ENCODE peak calls at places on chromosomes 2 and 18, in ten cellular contexts. N is right lobe of liver; T is foreskin melanocyte; Z is stimulated activated CD8-positive, alpha-beta memory T cell treated with anti-CD3 and anti-CD28 coated beads, Interleukin-15, amount 100 ng/mL, for 1 hour; R is H9; P is pancreas; A is spleen; W is mucosa of gallbladder; D is NT2/D1; J is GM03348. L is an unnamed sample.

GRCh38 chr2:25570161-25570840 is 103.1 kb downstream of the DTNB start:
- DNase-seq in J (peak), T (peak), R (no peak), N (no peak), A (no peak), D (no peak), W (no peak), P (no peak), Z (no peak), L (peak)

GRCh38 chr2:208999911-209000310 is 423.9 kb upstream of the MAP2 start:
- DNase-seq in D (no peak), P (no peak), W (no peak), R (no peak), T (no peak), J (no peak), Z (no peak), A (no peak), N (no peak), L (no peak)

GRCh38 chr2:58688813-58689212 is 447.7 kb upstream of the FANCL start:
- DNase-seq in D (no peak), Z (no peak), R (no peak), T (no peak), N (no peak), P (no peak), A (no peak), J (no peak), W (no peak), L (no peak)

GRCh38 chr18:32200766-32201165 is 10.9 kb downstream of the MEP1B start:
- DNase-seq in D (no peak), A (no peak), Z (no peak), T (no peak), R (no peak), P (no peak), J (no peak), N (no peak), W (peak), L (no peak)

GRCh38 chr2:239189711-239190131 is 211.1 kb downstream of the HDAC4 start:
- DNase-seq in R (peak), J (no peak), D (no peak), W (no peak), P (peak), A (peak), Z (no peak), T (no peak), N (no peak), L (no peak)

GRCh38 chr2:127097841-127098651 is 8.9 kb downstream of the BIN1 start:
- DNase-seq in N (no peak), J (no peak), D (no peak), T (no peak), A (peak), W (no peak), P (no peak), Z (no peak), R (no peak), L (no peak)

GRCh38 chr2:188751786-188752185 is 222.4 kb upstream of the COL3A1 start:
- DNase-seq in N (no peak), W (no peak), Z (no peak), T (no peak), R (no peak), D (no peak), J (no peak), A (no peak), P (no peak), L (no peak)

GRCh38 chr18:23650963-23651927 is 11.5 kb downstream of the ANKRD29 start:
- DNase-seq in R (no peak), A (no peak), J (peak), W (no peak), D (no peak), P (no peak), N (no peak), Z (no peak), T (no peak), L (peak)

GRCh38 chr2:37080674-37081073 is 3.5 kb downstream of the HEATR5B start:
- DNase-seq in T (no peak), D (no peak), Z (no peak), R (no peak), W (no peak), N (no peak), P (no peak), J (no peak), A (no peak), L (no peak)

GRCh38 chr2:241775223-241776177 is 1.1 kb upstream of the GAL3ST2 start:
- DNase-seq in W (no peak), P (no peak), Z (no peak), R (no peak), D (no peak), J (peak), N (peak), A (peak), T (no peak), L (no peak)

GRCh38 chr2:82330104-82330503 is 2025.6 kb upstream of the LRRTM1 start:
- DNase-seq in T (no peak), J (no peak), Z (no peak), W (no peak), P (no peak), A (no peak), N (no peak), D (no peak), R (no peak), L (no peak)

GRCh38 chr2:3036432-3037125 is 341.0 kb downstream of the EIPR1 start:
- DNase-seq in J (no peak), N (no peak), T (no peak), W (peak), P (no peak), Z (no peak), R (no peak), D (no peak), A (no peak), L (no peak)

GRCh38 chr2:110863726-110864125 is 131.4 kb downstream of the ACOXL start:
- DNase-seq in A (no peak), R (no peak), Z (no peak), N (no peak), J (no peak), D (no peak), P (no peak), T (no peak), W (no peak), L (no peak)

GRCh38 chr2:238881353-238882082 is 33.6 kb downstream of the TWIST2 start:
- DNase-seq in T (no peak), Z (no peak), P (no peak), J (no peak), D (no peak), A (peak), R (no peak), W (no peak), N (no peak), L (no peak)

GRCh38 chr18:75638223-75638596 is 210.7 kb upstream of the SMIM21 start:
- DNase-seq in D (no peak), P (no peak), W (peak), R (no peak), N (no peak), J (peak), A (no peak), Z (no peak), T (no peak), L (peak)

GRCh38 chr18:2534906-2535305 is 36.4 kb downstream of the METTL4 start:
- DNase-seq in D (no peak), A (no peak), R (no peak), P (no peak), Z (no peak), N (no peak), T (no peak), W (no peak), J (no peak), L (no peak)

GRCh38 chr2:63699549-63699839 is 110.7 kb downstream of the MDH1 start:
- DNase-seq in N (no peak), R (no peak), P (no peak), D (no peak), A (no peak), J (peak), W (no peak), T (no peak), Z (no peak), L (no peak)

GRCh38 chr2:10266133-10266620 is 36.5 kb upstream of the HPCAL1 start:
- DNase-seq in D (no peak), Z (no peak), T (no peak), P (peak), A (peak), J (peak), N (no peak), R (no peak), W (no peak), L (peak)

GRCh38 chr2:171958475-171958874 is 36.2 kb downstream of the HAT1 start:
- DNase-seq in R (no peak), D (no peak), T (no peak), Z (no peak), J (peak), W (no peak), P (no peak), N (no peak), A (no peak), L (peak)

GRCh38 chr2:169363570-169364150 is 1.3 kb upstream of the LRP2 start:
- DNase-seq in N (peak), D (no peak), A (peak), P (peak), W (peak), J (peak), Z (no peak), R (peak), T (no peak), L (no peak)